ENCODE peak calls at places on chromosome 13, in ten cellular contexts. Q is lung; O is hypothalamus; M is substantia nigra; J is nephron progenitor cell; N is ELF-1; B is stimulated activated CD4-positive, alpha-beta T cell treated with anti-CD3 and anti-CD28 coated beads, Interleukin-15, amount 100 ng/mL, for 1 hour; H is NCI-H524; I is WTC11; A is activated CD8-positive, alpha-beta memory T cell treated with anti-CD3 and anti-CD28 coated beads, Interleukin-2, amount 50 U/mL, for 48 hours. F is an unnamed sample.

GRCh38 chr13:95530178-95530577 is 22.3 kb upstream of the CLDN10 start:
- DNase-seq in Q (peak; percentile 72), O (no peak), M (no peak), J (no peak), N (no peak), B (no peak), H (peak; percentile 80), I (no peak), A (no peak), F (no peak)

GRCh38 chr13:51832471-51833152 is 12.4 kb downstream of the TMEM272 start:
- DNase-seq in Q (no peak), O (no peak), M (no peak), J (no peak), N (peak; percentile 36), B (no peak), H (peak; percentile 78), I (no peak), A (no peak), F (peak; percentile 43)

GRCh38 chr13:98962901-98963594 is 14.8 kb downstream of the DOCK9 start:
- DNase-seq in Q (no peak), O (no peak), M (no peak), J (no peak), N (no peak), B (no peak), H (no peak), I (no peak), A (no peak), F (no peak)

GRCh38 chr13:98026457-98026857 is 73.0 kb downstream of the IPO5 start:
- DNase-seq in Q (no peak), O (no peak), M (no peak), J (no peak), N (no peak), B (no peak), H (no peak), I (no peak), A (no peak), F (peak; percentile 46)

GRCh38 chr13:56314755-56315154 is 826.0 kb upstream of the PRR20A start:
- DNase-seq in Q (no peak), O (no peak), M (no peak), J (no peak), N (no peak), B (no peak), H (no peak), I (no peak), A (no peak), F (peak; percentile 49)

GRCh38 chr13:79060216-79060615 is 345.8 kb downstream of the RBM26 start:
- DNase-seq in Q (no peak), O (no peak), M (no peak), J (no peak), N (no peak), B (no peak), H (peak; percentile 48), I (no peak), A (no peak), F (peak; percentile 62)

GRCh38 chr13:113034451-113035208 is 65.6 kb downstream of the MCF2L start:
- DNase-seq in Q (peak; percentile 46), O (peak; percentile 29), M (peak; percentile 47), J (peak; percentile 57), N (peak; percentile 69), B (no peak), H (peak; percentile 39), I (peak; percentile 66), A (no peak), F (peak; percentile 81)

GRCh38 chr13:27383104-27383921 is 41.1 kb upstream of the GTF3A start:
- DNase-seq in Q (no peak), O (no peak), M (no peak), J (no peak), N (peak; percentile 84), B (no peak), H (peak; percentile 72), I (no peak), A (no peak), F (peak; percentile 49)

GRCh38 chr13:27772651-27773425 is 19.4 kb upstream of the GSX1 start:
- DNase-seq in Q (no peak), O (no peak), M (no peak), J (no peak), N (no peak), B (no peak), H (no peak), I (no peak), A (no peak), F (no peak)

GRCh38 chr13:63838366-63839110 is 2422.9 kb upstream of the PCDH20 start:
- DNase-seq in Q (no peak), O (no peak), M (no peak), J (no peak), N (no peak), B (no peak), H (no peak), I (no peak), A (no peak), F (no peak)

GRCh38 chr13:35927554-35927953 is 203.6 kb downstream of the DCLK1 start:
- DNase-seq in Q (no peak), O (no peak), M (no peak), J (no peak), N (peak; percentile 74), B (no peak), H (no peak), I (no peak), A (no peak), F (no peak)

GRCh38 chr13:112869202-112870061 is 99.6 kb upstream of the MCF2L start:
- DNase-seq in Q (no peak), O (no peak), M (no peak), J (no peak), N (no peak), B (no peak), H (no peak), I (no peak), A (no peak), F (no peak)

GRCh38 chr13:94228781-94229180 is 250.7 kb downstream of the DCT start:
- DNase-seq in Q (no peak), O (no peak), M (no peak), J (no peak), N (no peak), B (no peak), H (no peak), I (no peak), A (no peak), F (no peak)

GRCh38 chr13:108595416-108596257 is 33.8 kb upstream of the MYO16 start:
- DNase-seq in Q (no peak), O (no peak), M (no peak), J (peak; percentile 6), N (peak; percentile 4), B (no peak), H (peak; percentile 95), I (peak; percentile 21), A (no peak), F (no peak)

GRCh38 chr13:37640499-37640898 is 41.9 kb upstream of the POSTN start:
- DNase-seq in Q (no peak), O (no peak), M (no peak), J (peak; percentile 12), N (no peak), B (no peak), H (peak; percentile 43), I (peak; percentile 12), A (no peak), F (peak; percentile 57)

GRCh38 chr13:49238621-49239020 is 9.1 kb upstream of the CDADC1 start:
- DNase-seq in Q (no peak), O (no peak), M (no peak), J (no peak), N (peak; percentile 39), B (no peak), H (no peak), I (no peak), A (no peak), F (no peak)

GRCh38 chr13:113110048-113110851 is 4.7 kb downstream of the F7 start:
- DNase-seq in Q (no peak), O (no peak), M (no peak), J (peak; percentile 49), N (peak; percentile 37), B (no peak), H (no peak), I (peak; percentile 31), A (peak; percentile 68), F (peak; percentile 55)

GRCh38 chr13:73945871-73946270 is 188.3 kb downstream of the KLF12 start:
- DNase-seq in Q (no peak), O (peak; percentile 14), M (peak; percentile 17), J (no peak), N (peak; percentile 83), B (no peak), H (no peak), I (no peak), A (no peak), F (peak; percentile 23)

GRCh38 chr13:72726721-72727416 is 560 bp downstream of the MZT1 start:
- DNase-seq in Q (peak; percentile 49), O (no peak), M (no peak), J (peak; percentile 70), N (peak; percentile 22), B (peak; percentile 8), H (peak; percentile 57), I (peak; percentile 60), A (peak; percentile 75), F (peak; percentile 75)

GRCh38 chr13:96726651-96727050 is 267.6 kb downstream of the OXGR1 start:
- DNase-seq in Q (no peak), O (no peak), M (no peak), J (no peak), N (no peak), B (no peak), H (no peak), I (no peak), A (no peak), F (no peak)

GRCh38 chr13:76703621-76704020 is 182.6 kb downstream of the KCTD12 start:
- DNase-seq in Q (no peak), O (no peak), M (no peak), J (no peak), N (no peak), B (no peak), H (no peak), I (no peak), A (no peak), F (no peak)

GRCh38 chr13:44309771-44310767 is 63.6 kb upstream of the SERP2 start:
- DNase-seq in Q (no peak), O (no peak), M (no peak), J (no peak), N (no peak), B (no peak), H (peak; percentile 23), I (no peak), A (no peak), F (no peak)

GRCh38 chr13:97369269-97369893 is 64.6 kb upstream of the RAP2A start:
- DNase-seq in Q (no peak), O (no peak), M (no peak), J (no peak), N (no peak), B (no peak), H (no peak), I (no peak), A (no peak), F (no peak)

GRCh38 chr13:23988546-23989122 is 91.3 kb upstream of the C1QTNF9B start:
- DNase-seq in Q (no peak), O (no peak), M (no peak), J (no peak), N (no peak), B (no peak), H (no peak), I (no peak), A (no peak), F (no peak)

GRCh38 chr13:90237852-90238251 is 1109.6 kb upstream of the MIR17HG start:
- DNase-seq in Q (no peak), O (no peak), M (no peak), J (no peak), N (no peak), B (no peak), H (no peak), I (no peak), A (no peak), F (no peak)

GRCh38 chr13:32165791-32166190 is 134.2 kb downstream of the FRY start:
- DNase-seq in Q (no peak), O (no peak), M (peak; percentile 8), J (no peak), N (no peak), B (no peak), H (no peak), I (no peak), A (no peak), F (no peak)

F was measured in GM23338.